ENCODE peak calls at places on chromosomes 1 and 21, in seven cellular contexts. X is NCI-H774; N is iris pigment epithelial cell; M is CD8-positive, alpha-beta memory T cell; V is stomach; D is foreskin melanocyte; Y is GM12891. T is an unnamed sample.

GRCh38 chr1:92366045-92366405 is 67.2 kb downstream of the RPAP2 start:
- DNase-seq in X (no peak), N (no peak), M (no peak), V (no peak), D (no peak), Y (no peak), T (no peak)

GRCh38 chr1:2227341-2228156 is 570 bp upstream of the SKI start:
- DNase-seq in X (peak; percentile 87), N (peak; percentile 95), M (peak; percentile 95), V (peak; percentile 97), D (peak; percentile 88), Y (peak; percentile 99), T (peak; percentile 97)

GRCh38 chr1:246724725-246725095 is 501 bp downstream of the SCCPDH start:
- DNase-seq in X (no peak), N (peak; percentile 49), M (no peak), V (no peak), D (peak; percentile 55), Y (peak; percentile 27), T (no peak)

GRCh38 chr1:172790245-172790644 is 131.3 kb downstream of the FASLG start:
- DNase-seq in X (no peak), N (peak; percentile 52), M (no peak), V (no peak), D (no peak), Y (no peak), T (no peak)

GRCh38 chr1:8455700-8456305 is 137.9 kb downstream of the SLC45A1 start:
- DNase-seq in X (no peak), N (no peak), M (no peak), V (no peak), D (no peak), Y (no peak), T (no peak)

GRCh38 chr1:162187676-162188075 is 118.2 kb downstream of the NOS1AP start:
- DNase-seq in X (no peak), N (peak; percentile 60), M (no peak), V (no peak), D (peak; percentile 51), Y (no peak), T (no peak)

GRCh38 chr1:199170711-199171110 is 531.9 kb downstream of the PTPRC start:
- DNase-seq in X (no peak), N (no peak), M (no peak), V (no peak), D (no peak), Y (no peak), T (no peak)

GRCh38 chr1:147750618-147751217 is 9.7 kb downstream of the GJA5 start:
- DNase-seq in X (no peak), N (no peak), M (no peak), V (no peak), D (no peak), Y (no peak), T (no peak)

GRCh38 chr21:42071146-42071737 is at the start of gene UMODL1:
- DNase-seq in X (no peak), N (no peak), M (peak; percentile 37), V (no peak), D (no peak), Y (no peak), T (no peak)

GRCh38 chr1:85621430-85621829 is 40.9 kb downstream of the CCN1 start:
- DNase-seq in X (no peak), N (no peak), M (no peak), V (no peak), D (no peak), Y (no peak), T (no peak)

GRCh38 chr21:31895069-31895851 is 22.4 kb downstream of the HUNK start:
- DNase-seq in X (no peak), N (no peak), M (no peak), V (no peak), D (no peak), Y (no peak), T (no peak)

GRCh38 chr1:214454619-214455396 is 96.6 kb downstream of the PTPN14 start:
- DNase-seq in X (no peak), N (peak; percentile 93), M (no peak), V (no peak), D (no peak), Y (no peak), T (no peak)

GRCh38 chr1:59804301-59804700 is 10.4 kb upstream of the HOOK1 start:
- DNase-seq in X (no peak), N (no peak), M (no peak), V (no peak), D (no peak), Y (no peak), T (no peak)

GRCh38 chr1:28933918-28934317 is 19.5 kb downstream of the EPB41 start:
- DNase-seq in X (no peak), N (no peak), M (no peak), V (no peak), D (no peak), Y (no peak), T (no peak)

GRCh38 chr1:193115629-193116227 is 6.1 kb upstream of the CDC73 start:
- DNase-seq in X (no peak), N (peak; percentile 100), M (no peak), V (no peak), D (peak; percentile 31), Y (no peak), T (no peak)

GRCh38 chr1:95375201-95375600 is 141.2 kb downstream of the RWDD3 start:
- DNase-seq in X (no peak), N (no peak), M (no peak), V (no peak), D (no peak), Y (no peak), T (no peak)

GRCh38 chr1:151314137-151314875 is 12.9 kb downstream of the PI4KB start:
- DNase-seq in X (no peak), N (peak; percentile 71), M (no peak), V (peak; percentile 47), D (peak; percentile 93), Y (no peak), T (peak; percentile 92)

GRCh38 chr1:167057297-167057688 is 32.9 kb downstream of the GPA33 start:
- DNase-seq in X (peak; percentile 74), N (peak; percentile 27), M (no peak), V (peak; percentile 52), D (no peak), Y (no peak), T (no peak)

GRCh38 chr1:161089251-161089924 is at the start of gene NECTIN4:
- DNase-seq in X (no peak), N (no peak), M (no peak), V (peak; percentile 87), D (no peak), Y (no peak), T (no peak)

GRCh38 chr1:13836136-13836535 is 136.1 kb downstream of the PRDM2 start:
- DNase-seq in X (no peak), N (no peak), M (no peak), V (no peak), D (no peak), Y (no peak), T (no peak)

GRCh38 chr1:156414440-156415064 is 45.5 kb downstream of the RHBG start:
- DNase-seq in X (no peak), N (no peak), M (no peak), V (no peak), D (no peak), Y (no peak), T (no peak)

GRCh38 chr1:66302810-66303209 is 231.1 kb upstream of the SGIP1 start:
- DNase-seq in X (no peak), N (no peak), M (no peak), V (no peak), D (no peak), Y (no peak), T (no peak)

GRCh38 chr1:88398338-88398737 is 285.7 kb upstream of the PKN2 start:
- DNase-seq in X (no peak), N (no peak), M (no peak), V (no peak), D (no peak), Y (no peak), T (no peak)

GRCh38 chr1:199403421-199404116 is 623.9 kb upstream of the NR5A2 start:
- DNase-seq in X (no peak), N (peak; percentile 49), M (no peak), V (no peak), D (no peak), Y (no peak), T (no peak)

GRCh38 chr1:51799372-51799771 is 79.2 kb downstream of the NRDC start:
- DNase-seq in X (no peak), N (no peak), M (no peak), V (no peak), D (no peak), Y (no peak), T (no peak)

T was measured in ovary.